ENCODE peak calls at places on chromosome 17, in nine cellular contexts. Z is ovary, J is body of pancreas, E is gastrocnemius medialis, L is upper lobe of left lung, Y is stomach, K is heart left ventricle, U is spleen, R is H1. G is an unnamed sample.

GRCh38 chr17:1643293-1643998 is 2.1 kb downstream of the SCARF1 start:
- DNase-seq in Z (no peak), J (peak; percentile 96), E (peak; percentile 26), L (peak; percentile 88), Y (peak; percentile 92), K (peak; percentile 59), U (peak; percentile 92), R (peak; percentile 88), G (no peak)

GRCh38 chr17:18248300-18248731 is 10.2 kb downstream of the FLII start:
- DNase-seq in Z (peak; percentile 72), J (peak; percentile 61), E (peak; percentile 62), L (peak; percentile 58), Y (peak; percentile 67), K (peak; percentile 57), U (no peak), R (peak; percentile 76), G (no peak)

GRCh38 chr17:28228986-28229729 is 89.8 kb upstream of the TMEM97 start:
- DNase-seq in Z (no peak), J (no peak), E (no peak), L (no peak), Y (no peak), K (no peak), U (peak; percentile 59), R (no peak), G (no peak)

GRCh38 chr17:49556183-49556943 is 19.3 kb upstream of the NXPH3 start:
- DNase-seq in Z (peak; percentile 70), J (peak; percentile 80), E (peak; percentile 58), L (peak; percentile 72), Y (peak; percentile 83), K (peak; percentile 74), U (peak; percentile 94), R (peak; percentile 98), G (peak; percentile 73)

GRCh38 chr17:73126716-73127473 is 34.4 kb upstream of the SLC39A11 start:
- DNase-seq in Z (no peak), J (no peak), E (no peak), L (no peak), Y (no peak), K (no peak), U (no peak), R (no peak), G (no peak)

GRCh38 chr17:18037482-18037881 is 1.5 kb downstream of the ATPAF2 start:
- DNase-seq in Z (no peak), J (no peak), E (no peak), L (no peak), Y (no peak), K (no peak), U (no peak), R (no peak), G (no peak)

GRCh38 chr17:29112780-29113295 is 67.4 kb downstream of the MYO18A start:
- DNase-seq in Z (no peak), J (peak; percentile 45), E (peak; percentile 89), L (no peak), Y (peak; percentile 28), K (peak; percentile 85), U (no peak), R (no peak), G (peak; percentile 50)

GRCh38 chr17:41777579-41778188 is 8.8 kb downstream of the JUP start:
- DNase-seq in Z (peak; percentile 88), J (peak; percentile 78), E (peak; percentile 53), L (peak; percentile 69), Y (peak; percentile 78), K (peak; percentile 90), U (no peak), R (no peak), G (peak; percentile 89)

GRCh38 chr17:72560303-72561247 is 439.8 kb downstream of the SOX9 start:
- DNase-seq in Z (no peak), J (peak; percentile 79), E (no peak), L (peak; percentile 85), Y (peak; percentile 93), K (no peak), U (no peak), R (peak; percentile 82), G (no peak)

GRCh38 chr17:9381068-9381467 is 194.6 kb downstream of the STX8 start:
- DNase-seq in Z (no peak), J (no peak), E (no peak), L (no peak), Y (no peak), K (no peak), U (no peak), R (no peak), G (no peak)

DNA sequence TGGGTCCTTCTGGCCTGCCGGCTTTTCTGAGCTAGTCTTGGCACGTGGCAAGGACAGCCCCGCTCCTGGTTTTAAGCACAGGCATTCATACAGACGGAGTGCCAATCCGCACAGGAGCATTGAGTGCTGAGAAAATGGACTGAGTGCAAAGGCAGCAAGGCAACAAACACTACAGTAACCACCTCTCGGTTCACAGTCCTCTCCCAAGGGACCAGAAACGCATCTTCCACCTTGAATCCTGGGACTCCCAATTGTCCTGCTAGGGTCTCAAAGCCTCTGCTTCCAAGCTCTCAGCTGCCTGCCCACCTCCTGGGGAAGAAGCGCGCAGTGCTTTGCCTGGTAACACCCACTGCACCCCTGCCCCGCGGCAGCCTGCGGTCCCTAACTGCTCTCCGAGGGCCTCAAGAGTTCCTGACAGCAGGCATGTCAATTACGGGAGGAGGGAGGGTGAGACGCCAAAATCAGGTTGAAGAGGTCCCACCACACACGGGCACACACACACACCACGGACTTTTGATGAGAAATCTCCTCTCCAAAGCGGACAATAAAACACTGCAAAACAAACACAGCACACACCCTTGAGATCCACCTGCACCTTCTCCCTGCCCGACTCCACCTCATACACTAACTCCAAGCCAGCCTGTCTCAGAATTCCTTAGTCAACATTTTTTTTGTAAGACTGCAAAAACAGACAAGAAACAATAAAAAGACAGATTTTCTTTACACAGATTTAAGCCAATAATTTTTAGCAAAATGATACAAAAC is 15.0 kb downstream of the SLC16A3 start:
- DNase-seq in Z (no peak), J (no peak), E (no peak), L (no peak), Y (no peak), K (no peak), U (no peak), R (no peak), G (no peak)
- TF ChIP-seq POLR2A in Z (no peak), J (no peak), E (no peak), L (no peak), Y (no peak), K (no peak), U (no peak), R (no peak), G (no peak)

GRCh38 chr17:58006924-58007780 is at the start of gene SRSF1:
- DNase-seq in Z (peak; percentile 98), J (peak; percentile 97), E (peak; percentile 96), L (peak; percentile 96), Y (peak; percentile 97), K (peak; percentile 98), U (peak; percentile 99), R (peak; percentile 95), G (peak; percentile 97)

GRCh38 chr17:58006563-58006923 is 503 bp downstream of the SRSF1 start:
- DNase-seq in Z (peak; percentile 80), J (peak; percentile 85), E (peak; percentile 84), L (peak; percentile 85), Y (peak; percentile 73), K (peak; percentile 84), U (peak; percentile 89), R (peak; percentile 60), G (peak; percentile 79)

GRCh38 chr17:58005728-58006562 is 1.1 kb downstream of the SRSF1 start:
- DNase-seq in Z (no peak), J (no peak), E (no peak), L (no peak), Y (no peak), K (no peak), U (no peak), R (no peak), G (no peak)

GRCh38 chr17:58004060-58004459 is 3.0 kb downstream of the SRSF1 start:
- DNase-seq in Z (no peak), J (no peak), E (no peak), L (no peak), Y (no peak), K (no peak), U (no peak), R (no peak), G (no peak)

GRCh38 chr17:58005031-58005727 is 1.9 kb downstream of the SRSF1 start:
- DNase-seq in Z (no peak), J (no peak), E (no peak), L (no peak), Y (no peak), K (no peak), U (no peak), R (no peak), G (no peak)
- H3K36me3 ChIP-seq in Z (no peaks in the 10 kb centered on the region), J (peaks cover 8% of the 10 kb centered on the region), E (no peaks in the 10 kb centered on the region), L (peaks cover 24% of the 10 kb centered on the region), Y (peaks cover 52% of the 10 kb centered on the region), K (peaks cover 57% of the 10 kb centered on the region), U (peaks cover 42% of the 10 kb centered on the region), R (peaks cover 13% of the 10 kb centered on the region), G (peaks cover 16% of the 10 kb centered on the region)

GRCh38 chr17:77451894-77452852 is 311.4 kb downstream of the SEC14L1 start:
- DNase-seq in Z (peak; percentile 58), J (peak; percentile 58), E (no peak), L (peak; percentile 64), Y (peak; percentile 69), K (peak; percentile 84), U (peak; percentile 85), R (peak; percentile 69), G (no peak)
- TF ChIP-seq POLR2A in Z (peak; percentile 65), J (no peak), E (no peak), L (no peak), Y (no peak), K (no peak), U (no peak), R (no peak), G (peak; percentile 37)

GRCh38 chr17:81572499-81573030 is 20.4 kb upstream of the FAAP100 start:
- DNase-seq in Z (no peak), J (no peak), E (no peak), L (no peak), Y (no peak), K (no peak), U (no peak), R (no peak), G (no peak)

GRCh38 chr17:81573794-81574642 is 21.9 kb upstream of the FAAP100 start:
- DNase-seq in Z (no peak), J (no peak), E (no peak), L (no peak), Y (no peak), K (no peak), U (no peak), R (no peak), G (no peak)

GRCh38 chr17:81568416-81568815 is 16.3 kb upstream of the FAAP100 start:
- DNase-seq in Z (no peak), J (no peak), E (no peak), L (no peak), Y (no peak), K (no peak), U (no peak), R (no peak), G (no peak)

GRCh38 chr17:81569986-81570514 is 17.9 kb upstream of the FAAP100 start:
- DNase-seq in Z (no peak), J (no peak), E (no peak), L (no peak), Y (no peak), K (no peak), U (no peak), R (no peak), G (no peak)

DNA sequence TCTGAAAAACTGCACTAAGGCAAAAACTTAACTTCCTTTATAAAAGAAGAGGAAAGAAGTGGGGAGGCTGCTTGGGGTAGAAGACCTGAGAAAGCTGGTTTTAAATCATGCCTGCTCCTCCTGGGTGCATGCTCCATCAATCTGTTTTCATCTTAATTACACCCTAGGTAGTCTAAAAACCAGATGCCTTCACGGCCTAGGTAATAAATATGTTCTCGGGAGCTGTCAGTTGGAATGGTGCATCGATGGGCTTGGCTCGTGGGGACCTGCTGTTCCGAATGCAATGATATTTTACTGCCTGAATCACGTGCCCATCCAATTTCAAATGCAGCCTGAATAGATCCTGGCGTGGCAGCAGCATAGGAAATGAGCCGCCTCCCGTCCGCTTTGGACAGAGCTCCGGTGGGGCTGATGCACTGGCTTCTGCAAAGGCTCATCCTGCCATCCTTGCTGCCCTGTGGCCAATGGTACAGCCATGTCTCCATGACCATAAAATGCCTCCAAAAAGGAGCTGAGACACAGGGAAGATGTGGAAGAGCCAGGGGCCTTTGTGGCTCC is 18.8 kb upstream of the FAAP100 start:
- DNase-seq in Z (no peak), J (no peak), E (no peak), L (no peak), Y (no peak), K (no peak), U (no peak), R (no peak), G (no peak)
- H3K36me3 ChIP-seq in Z (no peaks in the 10 kb centered on the region), J (peaks cover 17% of the 10 kb centered on the region), E (no peaks in the 10 kb centered on the region), L (peaks cover 78% of the 10 kb centered on the region), Y (peaks cover 85% of the 10 kb centered on the region), K (peaks cover 90% of the 10 kb centered on the region), U (peaks cover 69% of the 10 kb centered on the region), R (peaks cover 20% of the 10 kb centered on the region), G (peaks cover 23% of the 10 kb centered on the region)

G was measured in right lobe of liver.